ENCODE peak calls at places on chromosomes 11 and 22, in five cellular contexts. One of them, this sample, is unnamed.
A peak's percentile ranks its signal among the peaks of the same experiment; 100 is the strongest.

GRCh38 chr11:117589024-117589423 is 208.0 kb downstream of the DSCAML1 start:
- DNase-seq in MM.1S: no peak
- DNase-seq in SJSA1: no peak
- DNase-seq in OCI-LY7: no peak
- DNase-seq in cardiac muscle cell: no peak
- DNase-seq in this sample: no peak

GRCh38 chr11:6203327-6203726 is 2.0 kb upstream of the C11orf42 start:
- DNase-seq in SJSA1: no peak
- DNase-seq in MM.1S: peak; percentile 87
- DNase-seq in cardiac muscle cell: no peak
- DNase-seq in OCI-LY7: no peak
- DNase-seq in this sample: no peak

GRCh38 chr22:38882972-38883622 is 11.1 kb upstream of the CBX6 start:
- DNase-seq in cardiac muscle cell: no peak
- DNase-seq in MM.1S: no peak
- DNase-seq in SJSA1: no peak
- DNase-seq in OCI-LY7: no peak
- DNase-seq in this sample: no peak

GRCh38 chr11:55942785-55943392 is 6.7 kb upstream of the OR5I1 start:
- DNase-seq in OCI-LY7: peak; percentile 32
- DNase-seq in MM.1S: peak; percentile 57
- DNase-seq in SJSA1: peak; percentile 9
- DNase-seq in cardiac muscle cell: peak; percentile 27
- DNase-seq in this sample: no peak

GRCh38 chr11:82539669-82540068 is 194.0 kb downstream of the FAM181B start:
- DNase-seq in SJSA1: no peak
- DNase-seq in OCI-LY7: no peak
- DNase-seq in cardiac muscle cell: no peak
- DNase-seq in MM.1S: peak; percentile 13
- DNase-seq in this sample: no peak

GRCh38 chr11:101176381-101176780 is 46.8 kb upstream of the PGR start:
- DNase-seq in MM.1S: no peak
- DNase-seq in OCI-LY7: no peak
- DNase-seq in SJSA1: no peak
- DNase-seq in cardiac muscle cell: no peak
- DNase-seq in this sample: no peak

GRCh38 chr22:24466831-24467249 is 28.3 kb upstream of the UPB1 start:
- DNase-seq in cardiac muscle cell: peak; percentile 89
- DNase-seq in MM.1S: peak; percentile 57
- DNase-seq in OCI-LY7: no peak
- DNase-seq in SJSA1: peak; percentile 80
- DNase-seq in this sample: peak; percentile 59

GRCh38 chr11:91263698-91264097 is 960.9 kb upstream of the FAT3 start:
- DNase-seq in MM.1S: no peak
- DNase-seq in OCI-LY7: no peak
- DNase-seq in SJSA1: no peak
- DNase-seq in cardiac muscle cell: no peak
- DNase-seq in this sample: no peak

GRCh38 chr11:134126197-134126822 is 57.4 kb downstream of the JAM3 start:
- DNase-seq in cardiac muscle cell: peak; percentile 52
- DNase-seq in SJSA1: peak; percentile 25
- DNase-seq in OCI-LY7: no peak
- DNase-seq in MM.1S: no peak
- DNase-seq in this sample: peak; percentile 24

GRCh38 chr11:19345848-19346681 is 105.3 kb upstream of the E2F8 start:
- DNase-seq in cardiac muscle cell: peak; percentile 34
- DNase-seq in SJSA1: no peak
- DNase-seq in OCI-LY7: peak; percentile 16
- DNase-seq in MM.1S: peak; percentile 53
- DNase-seq in this sample: no peak

GRCh38 chr11:113623114-113623513 is 83.0 kb downstream of the TMPRSS5 start:
- DNase-seq in cardiac muscle cell: no peak
- DNase-seq in MM.1S: no peak
- DNase-seq in SJSA1: no peak
- DNase-seq in OCI-LY7: no peak
- DNase-seq in this sample: no peak

GRCh38 chr11:6269994-6270393 is 10.4 kb downstream of the CCKBR start:
- DNase-seq in MM.1S: no peak
- DNase-seq in SJSA1: no peak
- DNase-seq in OCI-LY7: no peak
- DNase-seq in cardiac muscle cell: no peak
- DNase-seq in this sample: no peak

GRCh38 chr11:1772270-1773130 is 8.8 kb upstream of the CTSD start:
- DNase-seq in MM.1S: no peak
- DNase-seq in SJSA1: peak; percentile 88
- DNase-seq in OCI-LY7: peak; percentile 13
- DNase-seq in cardiac muscle cell: peak; percentile 92
- DNase-seq in this sample: peak; percentile 77

GRCh38 chr11:662689-663274 is 25.7 kb downstream of the DRD4 start:
- DNase-seq in SJSA1: peak; percentile 12
- DNase-seq in OCI-LY7: peak; percentile 53
- DNase-seq in cardiac muscle cell: peak; percentile 68
- DNase-seq in MM.1S: peak; percentile 51
- DNase-seq in this sample: peak; percentile 71

GRCh38 chr11:38448284-38448683 is 1850.2 kb upstream of the RAG2 start:
- DNase-seq in MM.1S: no peak
- DNase-seq in SJSA1: no peak
- DNase-seq in cardiac muscle cell: no peak
- DNase-seq in OCI-LY7: no peak
- DNase-seq in this sample: peak; percentile 41

GRCh38 chr11:105035262-105035620 is 297 bp upstream of the CASP1 start:
- DNase-seq in SJSA1: no peak
- DNase-seq in OCI-LY7: no peak
- DNase-seq in MM.1S: no peak
- DNase-seq in cardiac muscle cell: no peak
- DNase-seq in this sample: no peak

GRCh38 chr11:105027671-105028070 is 4.7 kb upstream of the CASP5 start:
- DNase-seq in SJSA1: no peak
- DNase-seq in cardiac muscle cell: no peak
- DNase-seq in OCI-LY7: no peak
- DNase-seq in MM.1S: no peak
- DNase-seq in this sample: no peak

GRCh38 chr11:105032495-105032894 is 2.4 kb downstream of the CASP1 start:
- DNase-seq in SJSA1: no peak
- DNase-seq in OCI-LY7: no peak
- DNase-seq in cardiac muscle cell: no peak
- DNase-seq in MM.1S: no peak
- DNase-seq in this sample: no peak

GRCh38 chr11:105033781-105034180 is 1.2 kb downstream of the CASP1 start:
- DNase-seq in SJSA1: no peak
- DNase-seq in cardiac muscle cell: no peak
- DNase-seq in OCI-LY7: no peak
- DNase-seq in MM.1S: no peak
- DNase-seq in this sample: no peak

GRCh38 chr11:105033344-105033743 is 1.6 kb downstream of the CASP1 start:
- DNase-seq in OCI-LY7: no peak
- DNase-seq in MM.1S: no peak
- DNase-seq in SJSA1: no peak
- DNase-seq in cardiac muscle cell: no peak
- DNase-seq in this sample: no peak
- H3K4me3 ChIP-seq in OCI-LY7: no peak overlapping the region
- H3K4me3 ChIP-seq in MM.1S: peak overlapping the region; percentile 61
- H3K4me3 ChIP-seq in SJSA1: no peak overlapping the region
- H3K4me3 ChIP-seq in cardiac muscle cell: no peak overlapping the region
- H3K4me3 ChIP-seq in this sample: no peak overlapping the region

DNA sequence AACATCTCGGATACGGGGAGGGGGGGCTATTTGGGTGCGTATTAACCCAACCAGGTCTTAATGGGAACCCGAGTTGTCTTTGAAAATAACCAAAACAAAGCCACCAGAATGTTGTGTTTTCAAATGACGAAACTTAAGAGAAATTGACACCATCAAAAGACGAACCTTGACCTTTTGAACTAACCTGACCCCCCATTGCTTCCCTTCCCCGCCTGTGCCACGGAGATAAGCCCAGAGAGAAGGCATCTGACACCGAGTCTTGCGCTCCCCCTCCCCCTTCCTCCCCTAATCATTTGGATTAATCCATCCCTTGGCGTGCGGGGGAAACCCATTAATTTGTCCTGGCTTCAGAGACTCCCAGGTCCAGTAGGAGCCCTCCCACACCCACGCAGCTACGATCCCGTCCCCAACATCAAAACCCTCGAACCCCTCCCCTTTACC is 4.5 kb upstream of the GCAT start:
- DNase-seq in cardiac muscle cell: no peak
- DNase-seq in SJSA1: no peak
- DNase-seq in OCI-LY7: no peak
- DNase-seq in MM.1S: no peak
- DNase-seq in this sample: no peak
- H3K4me1 ChIP-seq in cardiac muscle cell: peaks cover 12% of the 10 kb centered on the region
- H3K4me1 ChIP-seq in SJSA1: peaks cover 39% of the 10 kb centered on the region
- H3K4me1 ChIP-seq in OCI-LY7: peaks cover 16% of the 10 kb centered on the region
- H3K4me1 ChIP-seq in MM.1S: no peaks in the 10 kb centered on the region
- H3K4me1 ChIP-seq in this sample: peaks cover 16% of the 10 kb centered on the region

GRCh38 chr11:110621826-110622225 is 90.4 kb downstream of the ARHGAP20 start:
- DNase-seq in OCI-LY7: no peak
- DNase-seq in MM.1S: no peak
- DNase-seq in cardiac muscle cell: peak; percentile 12
- DNase-seq in SJSA1: no peak
- DNase-seq in this sample: no peak
- H3K4me3 ChIP-seq in OCI-LY7: no peak overlapping the region
- H3K4me3 ChIP-seq in MM.1S: no peak overlapping the region
- H3K4me3 ChIP-seq in cardiac muscle cell: no peak overlapping the region
- H3K4me3 ChIP-seq in SJSA1: no peak overlapping the region
- H3K4me3 ChIP-seq in this sample: no peak overlapping the region

DNA sequence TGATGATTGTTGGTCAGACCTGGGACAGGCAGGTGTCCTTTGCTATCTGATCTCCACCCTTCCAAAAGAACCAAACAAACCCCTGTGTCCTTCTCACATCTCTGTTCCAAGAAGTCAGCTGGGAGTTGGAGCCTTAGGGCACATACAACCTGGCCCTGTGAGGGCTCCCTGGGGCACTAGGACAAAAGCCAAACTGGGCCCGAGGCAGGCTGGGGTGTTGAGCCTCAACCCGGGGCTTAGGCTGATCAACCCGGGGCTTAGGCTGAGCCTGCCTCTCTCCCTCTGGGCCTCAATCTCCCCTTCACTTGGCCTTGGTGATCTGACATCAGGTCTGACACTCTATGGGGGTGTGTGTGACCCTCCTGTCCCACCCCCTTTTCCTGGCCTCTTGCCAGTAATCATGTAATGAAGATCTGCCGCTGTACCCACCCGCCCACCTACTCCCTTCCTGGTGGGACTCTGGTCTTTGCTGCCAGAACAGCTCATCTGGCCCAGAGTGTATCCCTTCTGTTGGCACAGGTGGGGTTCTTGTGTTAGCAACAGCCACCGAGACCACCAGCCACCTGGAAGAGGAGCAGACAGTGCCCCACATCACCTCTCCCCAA is 22.8 kb upstream of the UVRAG start:
- DNase-seq in OCI-LY7: no peak
- DNase-seq in MM.1S: no peak
- DNase-seq in SJSA1: no peak
- DNase-seq in cardiac muscle cell: no peak
- DNase-seq in this sample: no peak
- H3K4me1 ChIP-seq in OCI-LY7: no peaks in the 10 kb centered on the region
- H3K4me1 ChIP-seq in MM.1S: no peaks in the 10 kb centered on the region
- H3K4me1 ChIP-seq in SJSA1: no peaks in the 10 kb centered on the region
- H3K4me1 ChIP-seq in cardiac muscle cell: no peaks in the 10 kb centered on the region
- H3K4me1 ChIP-seq in this sample: no peaks in the 10 kb centered on the region

DNA sequence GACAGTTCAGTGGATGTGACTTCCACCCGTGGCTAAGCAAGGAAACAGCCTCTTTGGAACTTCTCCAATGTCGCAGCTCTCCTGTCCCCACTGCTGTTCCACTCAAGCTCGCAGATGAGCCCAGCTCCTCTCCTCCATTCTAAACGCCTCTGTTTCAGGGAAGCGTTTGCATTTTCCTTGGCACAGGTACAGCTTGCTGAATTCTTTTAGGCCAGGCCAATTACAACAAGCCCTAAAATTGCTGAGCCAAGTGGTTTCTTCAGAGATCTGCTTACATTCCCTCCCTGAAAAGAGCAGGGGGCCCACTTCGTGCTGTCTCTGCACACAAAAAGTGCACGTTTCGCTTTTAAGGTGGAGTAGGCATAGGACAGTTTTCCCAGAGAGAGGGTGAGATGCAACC is 91.5 kb upstream of the BLID start:
- DNase-seq in OCI-LY7: no peak
- DNase-seq in SJSA1: peak; percentile 43
- DNase-seq in MM.1S: no peak
- DNase-seq in cardiac muscle cell: peak; percentile 84
- DNase-seq in this sample: no peak
- H3K4me3 ChIP-seq in OCI-LY7: no peak overlapping the region
- H3K4me3 ChIP-seq in SJSA1: no peak overlapping the region
- H3K4me3 ChIP-seq in MM.1S: no peak overlapping the region
- H3K4me3 ChIP-seq in cardiac muscle cell: no peak overlapping the region
- H3K4me3 ChIP-seq in this sample: no peak overlapping the region

GRCh38 chr11:9573775-9574555 is 495 bp downstream of the WEE1 start:
- DNase-seq in OCI-LY7: peak; percentile 48
- DNase-seq in SJSA1: no peak
- DNase-seq in MM.1S: peak; percentile 42
- DNase-seq in cardiac muscle cell: peak; percentile 35
- DNase-seq in this sample: peak; percentile 40
- H3K4me1 ChIP-seq in OCI-LY7: peaks cover 52% of the 10 kb centered on the region
- H3K4me1 ChIP-seq in SJSA1: peaks cover 18% of the 10 kb centered on the region
- H3K4me1 ChIP-seq in MM.1S: peaks cover 37% of the 10 kb centered on the region
- H3K4me1 ChIP-seq in cardiac muscle cell: peaks cover 20% of the 10 kb centered on the region
- H3K4me1 ChIP-seq in this sample: peaks cover 30% of the 10 kb centered on the region

This sample was measured in SJCRH30.